ENCODE peak calls at places on chromosome 14, in nine cellular contexts. U is cardiac muscle cell; Q is stimulated activated CD4-positive, alpha-beta T cell treated with anti-CD3 and anti-CD28 coated beads, TNF-alpha, amount 100 ng/mL, for 48 hours; I is A172; G is A549; X is AG20443; E is activated T-cell treated with anti-CD3 and anti-CD28 coated beads, Interleukin-2, amount 50 U/mL, for 72 hours; O is AML-193; L is T-helper 1 cell. Z is an unnamed sample.

GRCh38 chr14:91048676-91049075 is 11.8 kb downstream of the RPS6KA5 start:
- DNase-seq in Q (no peak), E (no peak), U (no peak), X (no peak), O (no peak), I (no peak), L (no peak), G (no peak), Z (no peak)

GRCh38 chr14:101233861-101234587 is 327.3 kb upstream of the DIO3 start:
- DNase-seq in Q (no peak), G (no peak), U (no peak), L (no peak), X (no peak), O (no peak), I (no peak), E (no peak), Z (no peak)

GRCh38 chr14:96204151-96205058 is at the start of gene BDKRB2:
- DNase-seq in O (no peak), U (peak), E (peak), L (no peak), X (peak), G (peak), I (peak), Q (no peak), Z (peak)

GRCh38 chr14:23380197-23381016 is 3.6 kb downstream of the CMTM5 start:
- DNase-seq in L (no peak), E (no peak), G (no peak), I (no peak), U (no peak), O (no peak), X (no peak), Q (no peak), Z (no peak)

GRCh38 chr14:32186248-32186647 is 15.6 kb upstream of the RNU6-7 start:
- DNase-seq in I (no peak), X (no peak), E (no peak), U (no peak), Q (no peak), L (no peak), O (no peak), G (no peak), Z (no peak)

GRCh38 chr14:37150414-37150813 is 22.0 kb downstream of the SLC25A21 start:
- DNase-seq in I (peak), E (no peak), G (peak), U (peak), O (peak), Q (no peak), X (peak), L (no peak), Z (no peak)

GRCh38 chr14:70821916-70822705 is 12.8 kb upstream of the MAP3K9 start:
- DNase-seq in U (peak), E (peak), I (peak), O (peak), X (peak), G (peak), Q (peak), L (peak), Z (peak)

GRCh38 chr14:20434701-20435453 is 1.1 kb downstream of the KLHL33 start:
- DNase-seq in L (no peak), G (no peak), O (no peak), X (peak), E (no peak), I (no peak), Q (no peak), U (no peak), Z (no peak)

GRCh38 chr14:83607682-83608081 is 1922.3 kb upstream of the FLRT2 start:
- DNase-seq in I (no peak), O (no peak), Q (no peak), X (no peak), L (no peak), E (no peak), U (no peak), G (no peak), Z (no peak)

GRCh38 chr14:52862652-52863338 is 71.4 kb upstream of the GNPNAT1 start:
- DNase-seq in Q (no peak), U (no peak), I (no peak), L (no peak), X (peak), O (no peak), G (no peak), E (no peak), Z (no peak)

GRCh38 chr14:99266181-99267178 is 5.5 kb downstream of the BCL11B start:
- DNase-seq in E (peak), U (peak), L (peak), I (peak), X (peak), O (peak), Q (peak), G (peak), Z (peak)

GRCh38 chr14:91249841-91250616 is 5.5 kb upstream of the GPR68 start:
- DNase-seq in G (peak), X (no peak), E (peak), I (peak), L (no peak), O (peak), U (no peak), Q (no peak), Z (no peak)

GRCh38 chr14:23056257-23056955 is 914 bp downstream of the CDH24 start:
- DNase-seq in I (peak), G (peak), X (peak), O (no peak), L (peak), E (peak), Q (peak), U (peak), Z (no peak)

GRCh38 chr14:94058128-94058673 is 22.8 kb downstream of the DDX24 start:
- DNase-seq in I (no peak), L (no peak), O (no peak), G (no peak), E (no peak), U (no peak), X (no peak), Q (no peak), Z (no peak)

GRCh38 chr14:52349731-52350130 is 35.6 kb downstream of the PTGER2 start:
- DNase-seq in O (no peak), G (no peak), X (no peak), I (no peak), U (no peak), Q (no peak), E (peak), L (no peak), Z (no peak)

GRCh38 chr14:56949828-56950227 is 139.5 kb upstream of the OTX2 start:
- DNase-seq in G (peak), E (no peak), Q (no peak), I (peak), X (no peak), L (no peak), O (no peak), U (no peak), Z (no peak)

Z was measured in ureter.